ENCODE peak calls at places on chromosome 13, in four cellular contexts. U, Q, K and Y are unnamed samples.

GRCh38 chr13:61777281-61777680 is 361.6 kb upstream of the PCDH20 start:
- DNase-seq in U (no peak), Q (no peak), K (no peak), Y (no peak)

GRCh38 chr13:29935309-29935981 is 85.0 kb upstream of the UBL3 start:
- DNase-seq in U (no peak), Q (peak; percentile 74), K (no peak), Y (no peak)

GRCh38 chr13:46992383-46992952 is 95.6 kb upstream of the HTR2A start:
- DNase-seq in U (no peak), Q (no peak), K (peak; percentile 10), Y (peak; percentile 11)

GRCh38 chr13:87676254-87677042 is 5.3 kb downstream of the SLITRK5 start:
- DNase-seq in U (peak; percentile 35), Q (no peak), K (no peak), Y (no peak)

GRCh38 chr13:75704194-75704941 is 68.2 kb downstream of the LMO7 start:
- DNase-seq in U (no peak), Q (no peak), K (no peak), Y (no peak)

GRCh38 chr13:45492538-45492937 is 27.8 kb downstream of the COG3 start:
- DNase-seq in U (no peak), Q (no peak), K (no peak), Y (no peak)

GRCh38 chr13:27971236-27971645 is 2.1 kb upstream of the CDX2 start:
- DNase-seq in U (peak; percentile 77), Q (no peak), K (no peak), Y (no peak)

GRCh38 chr13:32320528-32320927 is 5.2 kb downstream of the BRCA2 start:
- DNase-seq in U (no peak), Q (no peak), K (peak; percentile 27), Y (no peak)

GRCh38 chr13:28574617-28575142 is 79.8 kb upstream of the FLT1 start:
- DNase-seq in U (no peak), Q (peak; percentile 25), K (peak; percentile 10), Y (peak; percentile 78)

GRCh38 chr13:34567558-34567957 is 374.5 kb upstream of the NBEA start:
- DNase-seq in U (no peak), Q (no peak), K (peak; percentile 2), Y (no peak)

GRCh38 chr13:28392896-28393295 is 102.0 kb downstream of the FLT1 start:
- DNase-seq in U (no peak), Q (no peak), K (no peak), Y (no peak)

GRCh38 chr13:77338961-77339401 is 12.1 kb upstream of the MYCBP2 start:
- DNase-seq in U (no peak), Q (no peak), K (no peak), Y (no peak)

GRCh38 chr13:109760372-109760771 is 26.0 kb downstream of the IRS2 start:
- DNase-seq in U (no peak), Q (no peak), K (no peak), Y (no peak)

GRCh38 chr13:97028441-97029299 is 34.4 kb upstream of the OXGR1 start:
- DNase-seq in U (peak; percentile 58), Q (no peak), K (peak; percentile 9), Y (peak; percentile 37)

GRCh38 chr13:97026759-97027555 is 32.7 kb upstream of the OXGR1 start:
- DNase-seq in U (no peak), Q (no peak), K (no peak), Y (no peak)

GRCh38 chr13:97030705-97031452 is 36.6 kb upstream of the OXGR1 start:
- DNase-seq in U (no peak), Q (no peak), K (peak; percentile 19), Y (peak; percentile 7)
- TF ChIP-seq ETV6 in U (no peak), Q (no peak), K (no peak), Y (no peak)

GRCh38 chr13:40995997-40996396 is 23.1 kb downstream of the ELF1 start:
- DNase-seq in U (no peak), Q (no peak), K (no peak), Y (no peak)

GRCh38 chr13:40994581-40995230 is 24.4 kb downstream of the ELF1 start:
- DNase-seq in U (no peak), Q (no peak), K (no peak), Y (no peak)

GRCh38 chr13:40992678-40993077 is 26.4 kb downstream of the ELF1 start:
- DNase-seq in U (no peak), Q (no peak), K (no peak), Y (no peak)

GRCh38 chr13:40993987-40994386 is 25.1 kb downstream of the ELF1 start:
- DNase-seq in U (no peak), Q (no peak), K (no peak), Y (no peak)

GRCh38 chr13:40993119-40993518 is 26.0 kb downstream of the ELF1 start:
- DNase-seq in U (peak; percentile 18), Q (no peak), K (no peak), Y (no peak)
- TF ChIP-seq ETV6 in U (no peak), Q (no peak), K (no peak), Y (no peak)

GRCh38 chr13:113148940-113149503 is 9.4 kb upstream of the PROZ start:
- DNase-seq in U (no peak), Q (no peak), K (no peak), Y (no peak)
- TF ChIP-seq ETV6 in U (no peak), Q (no peak), K (no peak), Y (no peak)

GRCh38 chr13:43089912-43090498 is 66.6 kb downstream of the DNAJC15 start:
- DNase-seq in U (no peak), Q (no peak), K (no peak), Y (no peak)

GRCh38 chr13:43083750-43084149 is 60.4 kb downstream of the DNAJC15 start:
- DNase-seq in U (no peak), Q (no peak), K (no peak), Y (no peak)

GRCh38 chr13:43080199-43080598 is 56.8 kb downstream of the DNAJC15 start:
- DNase-seq in U (no peak), Q (no peak), K (no peak), Y (no peak)

GRCh38 chr13:43087960-43088580 is 64.7 kb downstream of the DNAJC15 start:
- DNase-seq in U (no peak), Q (no peak), K (no peak), Y (no peak)

GRCh38 chr13:43085545-43085944 is 62.2 kb downstream of the DNAJC15 start:
- DNase-seq in U (no peak), Q (no peak), K (no peak), Y (peak; percentile 3)
- TF ChIP-seq ETV6 in U (no peak), Q (no peak), K (no peak), Y (no peak)

GRCh38 chr13:101556676-101557121 is 104.2 kb downstream of the ITGBL1 start:
- DNase-seq in U (no peak), Q (no peak), K (no peak), Y (no peak)
- TF ChIP-seq ETV6 in U (no peak), Q (no peak), K (no peak), Y (no peak)

DNA sequence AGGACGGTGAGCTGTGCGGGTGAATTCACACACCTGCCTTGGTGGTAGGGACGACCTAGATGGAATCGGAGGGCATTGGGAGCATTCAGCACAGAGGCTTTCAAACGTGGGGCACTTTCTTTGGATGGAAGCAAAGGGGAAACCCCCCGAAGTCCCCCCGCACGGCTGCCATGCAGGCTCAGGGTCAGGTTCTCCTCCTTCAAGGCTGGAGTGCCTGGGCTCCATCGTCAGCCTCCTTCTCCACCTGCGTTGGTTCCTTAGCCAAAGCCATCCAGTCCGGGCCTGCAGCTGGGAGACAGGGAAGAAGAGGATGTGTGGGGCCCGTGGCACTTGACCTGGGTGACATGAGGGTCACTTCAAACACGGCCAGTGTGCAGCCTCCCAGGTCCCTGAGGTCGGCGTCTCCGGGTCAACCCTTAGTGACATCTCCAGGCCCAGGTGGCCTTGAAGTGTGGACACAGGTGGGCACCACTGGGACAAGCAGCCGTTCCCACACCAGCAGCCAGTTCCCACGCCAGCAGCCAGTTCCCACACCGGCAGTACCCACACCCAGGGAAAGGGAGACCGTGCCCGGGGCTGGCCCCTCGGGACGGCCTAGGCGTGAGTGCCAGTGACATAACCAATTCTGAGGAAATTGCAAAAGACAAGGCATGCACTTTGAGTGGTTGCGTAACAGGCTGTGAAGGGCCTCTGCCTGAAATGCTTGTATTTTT is 116.0 kb downstream of the SOX1 start:
- DNase-seq in U (no peak), Q (no peak), K (peak; percentile 10), Y (no peak)
- TF ChIP-seq ETV6 in U (no peak), Q (no peak), K (no peak), Y (no peak)